ENCODE peak calls at places on chromosomes 2 and 18, in six cellular contexts. F is B cell, W is PC-3, M is brain microvascular endothelial cell, Q is A549, Y is astrocyte. B is an unnamed sample.

GRCh38 chr2:95760839-95761525 is 169.2 kb downstream of the TRIM43 start:
- DNase-seq in W (peak), F (no peak), Q (peak), Y (peak), M (peak), B (no peak)

GRCh38 chr2:24724111-24724775 is 68.9 kb downstream of the PTRHD1 start:
- DNase-seq in W (peak), Q (no peak), Y (no peak), M (no peak), F (no peak), B (no peak)

GRCh38 chr18:48534364-48534763 is 4.5 kb upstream of the CTIF start:
- DNase-seq in F (no peak), W (no peak), M (peak), Y (peak), Q (no peak), B (no peak)

GRCh38 chr2:6186332-6187100 is 494.3 kb downstream of the SOX11 start:
- DNase-seq in W (no peak), F (no peak), Q (peak), Y (peak), M (peak), B (no peak)

GRCh38 chr2:113209869-113210305 is 36.1 kb downstream of the PSD4 start:
- DNase-seq in F (no peak), W (no peak), Y (no peak), M (no peak), Q (no peak), B (no peak)

GRCh38 chr2:49225126-49225525 is 70.8 kb upstream of the FSHR start:
- DNase-seq in F (no peak), Y (peak), Q (no peak), M (no peak), W (no peak), B (no peak)

GRCh38 chr18:1906421-1906820 is 664.9 kb downstream of the METTL4 start:
- DNase-seq in M (no peak), Q (no peak), W (peak), F (no peak), Y (no peak), B (no peak)

GRCh38 chr2:11498543-11499034 is 32.6 kb upstream of the E2F6 start:
- DNase-seq in F (no peak), Y (no peak), Q (no peak), M (no peak), W (peak), B (peak)

GRCh38 chr2:53334610-53335009 is 433.0 kb upstream of the CHAC2 start:
- DNase-seq in M (no peak), F (no peak), Q (no peak), Y (no peak), W (peak), B (no peak)

GRCh38 chr2:157857881-157858280 is 18.2 kb downstream of the ACVR1 start:
- DNase-seq in F (no peak), Q (no peak), Y (no peak), W (peak), M (no peak), B (no peak)

GRCh38 chr2:18046558-18046957 is 168.1 kb downstream of the KCNS3 start:
- DNase-seq in F (no peak), W (peak), Y (peak), Q (no peak), M (peak), B (no peak)

GRCh38 chr18:9530226-9531009 is 55.1 kb downstream of the RALBP1 start:
- DNase-seq in F (no peak), W (no peak), Q (no peak), Y (no peak), M (no peak), B (no peak)

GRCh38 chr2:199955007-199955338 is 318 bp downstream of the TYW5 start:
- DNase-seq in Q (no peak), Y (peak), W (peak), M (no peak), F (no peak), B (peak)

GRCh38 chr2:9033385-9034175 is 30.1 kb upstream of the MBOAT2 start:
- DNase-seq in W (no peak), Y (peak), Q (no peak), M (no peak), F (no peak), B (no peak)

GRCh38 chr2:79994161-79994560 is 310.4 kb downstream of the LRRTM1 start:
- DNase-seq in M (no peak), F (no peak), Q (no peak), Y (no peak), W (peak), B (no peak)

GRCh38 chr18:596288-596881 is 403 bp upstream of the CLUL1 start:
- DNase-seq in F (peak), Q (no peak), M (no peak), Y (no peak), W (peak), B (peak)

GRCh38 chr2:60550151-60550983 is 3.1 kb downstream of the BCL11A start:
- DNase-seq in M (peak), Y (peak), F (peak), Q (peak), W (peak), B (peak)

GRCh38 chr2:52874706-52875105 is 892.9 kb upstream of the CHAC2 start:
- DNase-seq in Y (peak), Q (no peak), F (no peak), M (no peak), W (peak), B (no peak)

GRCh38 chr2:48270209-48270608 is 259.7 kb upstream of the STON1 start:
- DNase-seq in M (no peak), Q (no peak), Y (no peak), W (no peak), F (no peak), B (no peak)

GRCh38 chr18:63683152-63683551 is 19.6 kb upstream of the SERPINB11 start:
- DNase-seq in Y (peak), F (no peak), M (peak), Q (peak), W (peak), B (no peak)

GRCh38 chr2:24429711-24430110 is 61.3 kb upstream of the NCOA1 start:
- DNase-seq in W (no peak), M (no peak), F (no peak), Q (no peak), Y (peak), B (no peak)

GRCh38 chr2:136319651-136320050 is 201.7 kb upstream of the CXCR4 start:
- DNase-seq in Y (no peak), W (no peak), M (no peak), Q (no peak), F (no peak), B (no peak)

GRCh38 chr2:148524519-148524919 is 120.0 kb upstream of the EPC2 start:
- DNase-seq in Q (no peak), F (no peak), W (no peak), Y (no peak), M (no peak), B (no peak)

GRCh38 chr2:96369186-96369585 is 33.6 kb downstream of the NCAPH start:
- DNase-seq in W (no peak), Q (no peak), M (no peak), F (no peak), Y (no peak), B (no peak)

GRCh38 chr2:953975-954686 is 3.5 kb downstream of the SNTG2 start:
- DNase-seq in M (no peak), W (peak), Y (peak), Q (no peak), F (no peak), B (no peak)

GRCh38 chr2:233835230-233836186 is 18.8 kb downstream of the HJURP start:
- DNase-seq in M (no peak), Y (no peak), Q (no peak), W (no peak), F (no peak), B (no peak)

GRCh38 chr2:55148269-55148668 is 83.8 kb downstream of the CLHC1 start:
- DNase-seq in Y (no peak), F (no peak), M (peak), Q (no peak), W (peak), B (no peak)

GRCh38 chr2:127027715-127028114 is 79.2 kb downstream of the BIN1 start:
- DNase-seq in W (peak), Q (no peak), M (no peak), Y (no peak), F (no peak), B (no peak)

GRCh38 chr2:138504546-138505239 is 3.1 kb downstream of the SPOPL start:
- DNase-seq in F (peak), Q (no peak), M (no peak), W (no peak), Y (no peak), B (peak)

GRCh38 chr18:75070625-75071483 is 138.1 kb downstream of the PTGR3 start:
- DNase-seq in Y (peak), Q (peak), F (peak), W (peak), M (peak), B (peak)

GRCh38 chr2:108616731-108617161 is 82.5 kb downstream of the LIMS1 start:
- DNase-seq in Q (no peak), W (peak), M (no peak), Y (peak), F (no peak), B (no peak)

GRCh38 chr2:18934886-18935285 is 345.5 kb upstream of the NT5C1B start:
- DNase-seq in F (no peak), Q (no peak), Y (no peak), W (no peak), M (no peak), B (no peak)

GRCh38 chr2:160352492-160352891 is 141.1 kb downstream of the RBMS1 start:
- DNase-seq in Y (peak), F (no peak), M (no peak), Q (peak), W (peak), B (no peak)

GRCh38 chr2:160354677-160355076 is 138.9 kb downstream of the RBMS1 start:
- DNase-seq in W (no peak), Q (no peak), M (no peak), F (no peak), Y (no peak), B (no peak)

GRCh38 chr2:160351978-160352377 is 141.6 kb downstream of the RBMS1 start:
- DNase-seq in F (no peak), Y (peak), Q (peak), M (peak), W (peak), B (no peak)

GRCh38 chr2:160353813-160354212 is 139.8 kb downstream of the RBMS1 start:
- DNase-seq in F (no peak), Q (no peak), W (no peak), Y (no peak), M (no peak), B (no peak)

DNA sequence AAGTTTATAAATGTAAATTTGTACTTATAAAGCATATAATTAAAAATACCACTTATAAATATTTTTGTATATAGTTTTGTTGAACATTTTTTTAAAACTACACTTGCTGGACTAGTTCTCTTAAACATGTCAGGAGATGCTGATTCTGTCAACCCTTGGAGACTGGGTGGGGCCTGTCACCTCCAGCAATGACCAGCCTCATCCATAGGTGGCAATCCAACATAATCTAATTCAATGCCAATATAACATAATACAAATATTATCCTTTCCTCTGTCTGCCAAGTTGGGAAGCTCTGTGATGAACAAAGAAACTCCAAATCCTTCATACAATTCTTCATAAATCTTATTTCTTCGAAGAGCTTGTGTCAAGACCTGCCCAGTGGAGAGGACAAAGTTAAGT is 140.4 kb downstream of the RBMS1 start:
- DNase-seq in W (peak), M (no peak), Q (no peak), Y (no peak), F (peak), B (no peak)
- TF ChIP-seq CTCF in W (peak), M (peak), Q (peak), Y (no peak), F (peak), B (peak)

GRCh38 chr2:165909466-165909865 is 44.1 kb downstream of the TTC21B start:
- DNase-seq in Y (no peak), Q (no peak), M (no peak), F (no peak), W (peak), B (no peak)

GRCh38 chr2:165911981-165912380 is 41.6 kb downstream of the TTC21B start:
- DNase-seq in Q (no peak), Y (no peak), M (no peak), F (no peak), W (no peak), B (no peak)

GRCh38 chr2:165905854-165906253 is 47.7 kb downstream of the TTC21B start:
- DNase-seq in Y (peak), W (no peak), Q (no peak), F (no peak), M (no peak), B (no peak)

GRCh38 chr2:165913636-165914035 is 39.9 kb downstream of the TTC21B start:
- DNase-seq in W (no peak), Y (no peak), Q (no peak), F (no peak), M (no peak), B (no peak)

DNA sequence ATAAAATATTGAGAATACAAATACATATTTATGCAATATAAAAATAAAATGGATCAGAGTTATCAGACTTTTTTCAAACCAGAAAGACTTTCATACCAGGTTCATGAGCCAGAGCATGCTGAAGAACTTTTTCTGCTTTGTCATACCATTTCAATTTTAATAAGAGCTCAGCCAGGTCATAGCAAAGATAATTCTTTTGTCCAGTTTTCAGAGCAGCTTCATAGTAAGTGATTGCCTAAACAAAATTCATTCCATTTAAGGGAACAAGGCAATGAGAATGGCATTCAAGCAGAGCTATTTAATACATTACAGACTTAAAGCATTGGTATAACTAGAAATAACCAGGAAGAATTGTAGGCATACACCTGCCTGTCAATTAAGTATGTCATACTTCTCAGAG is 42.3 kb downstream of the TTC21B start:
- DNase-seq in W (no peak), F (no peak), M (peak), Y (peak), Q (no peak), B (no peak)
- TF ChIP-seq CTCF in W (no peak), F (no peak), M (no peak), Y (no peak), Q (no peak), B (no peak)

DNA sequence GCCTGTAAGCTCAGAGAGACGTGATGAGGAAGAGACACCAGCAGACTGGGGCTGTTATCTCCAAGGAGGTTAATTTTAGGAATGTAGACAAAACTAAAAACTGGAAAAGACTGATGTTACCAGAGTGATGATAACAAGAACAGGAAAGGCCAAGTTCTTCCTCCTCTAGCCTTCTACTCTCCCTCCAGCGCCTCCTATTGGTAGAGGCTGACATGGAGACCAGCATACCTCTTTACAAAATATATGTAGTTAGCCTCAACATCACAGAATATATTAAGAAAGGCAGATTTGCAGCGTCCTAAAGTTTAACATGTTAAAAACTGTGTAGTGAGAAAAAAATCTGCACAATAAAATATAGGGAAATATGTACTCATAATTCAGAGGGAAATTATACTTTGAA is 66.0 kb downstream of the TCF4 start:
- DNase-seq in Y (no peak), Q (no peak), W (peak), F (peak), M (no peak), B (peak)
- TF ChIP-seq CTCF in Y (peak), Q (no peak), W (peak), F (peak), M (peak), B (peak)

GRCh38 chr18:45012286-45012685 is 331.6 kb downstream of the SETBP1 start:
- DNase-seq in Q (no peak), M (no peak), F (no peak), W (no peak), Y (no peak), B (no peak)

GRCh38 chr18:45009766-45010165 is 329.1 kb downstream of the SETBP1 start:
- DNase-seq in Y (no peak), Q (no peak), M (no peak), W (no peak), F (no peak), B (no peak)

GRCh38 chr18:45008694-45009372 is 328.1 kb downstream of the SETBP1 start:
- DNase-seq in F (peak), M (no peak), Y (no peak), W (no peak), Q (no peak), B (no peak)

GRCh38 chr18:45019469-45019868 is 338.8 kb downstream of the SETBP1 start:
- DNase-seq in Y (no peak), Q (no peak), M (no peak), F (no peak), W (no peak), B (no peak)

GRCh38 chr18:45014047-45014501 is 333.4 kb downstream of the SETBP1 start:
- DNase-seq in F (no peak), Q (peak), M (peak), W (peak), Y (peak), B (no peak)
- TF ChIP-seq CTCF in F (no peak), Q (peak), M (peak), W (no peak), Y (peak), B (no peak)

GRCh38 chr2:218745559-218746469 is 35.2 kb downstream of the TTLL4 start:
- DNase-seq in Y (peak), Q (no peak), F (no peak), M (peak), W (peak), B (no peak)

GRCh38 chr2:218744615-218745014 is 34.0 kb downstream of the TTLL4 start:
- DNase-seq in Y (no peak), F (no peak), W (no peak), Q (no peak), M (no peak), B (peak)

GRCh38 chr2:218746960-218747359 is 35.0 kb upstream of the CYP27A1 start:
- DNase-seq in Y (no peak), F (no peak), W (no peak), M (no peak), Q (no peak), B (no peak)

GRCh38 chr2:218746470-218746795 is 35.5 kb upstream of the CYP27A1 start:
- DNase-seq in M (no peak), W (no peak), Y (no peak), Q (no peak), F (no peak), B (no peak)

GRCh38 chr2:218745160-218745558 is 34.5 kb downstream of the TTLL4 start:
- DNase-seq in F (no peak), Q (no peak), M (no peak), Y (no peak), W (no peak), B (peak)
- TF ChIP-seq CTCF in F (no peak), Q (no peak), M (no peak), Y (no peak), W (no peak), B (no peak)

GRCh38 chr2:57453929-57454328 is 592.7 kb upstream of the VRK2 start:
- DNase-seq in M (no peak), W (peak), Y (no peak), Q (no peak), F (no peak), B (no peak)
- TF ChIP-seq CTCF in M (peak), W (peak), Y (no peak), Q (no peak), F (no peak), B (no peak)

GRCh38 chr2:73258913-73259215 is 24.8 kb downstream of the CCT7 start:
- DNase-seq in Q (no peak), Y (no peak), W (no peak), M (no peak), F (no peak), B (no peak)

GRCh38 chr2:73259704-73260337 is 24.5 kb downstream of the FBXO41 start:
- DNase-seq in Q (no peak), W (no peak), M (no peak), F (no peak), Y (no peak), B (no peak)

GRCh38 chr2:73259276-73259675 is 25.0 kb downstream of the FBXO41 start:
- DNase-seq in M (no peak), Q (no peak), W (no peak), Y (no peak), F (no peak), B (no peak)

GRCh38 chr2:73262108-73262651 is 22.1 kb downstream of the FBXO41 start:
- DNase-seq in F (no peak), Y (no peak), W (no peak), M (no peak), Q (no peak), B (no peak)

GRCh38 chr2:73260338-73260984 is 23.8 kb downstream of the FBXO41 start:
- DNase-seq in F (no peak), Y (peak), W (peak), M (peak), Q (peak), B (no peak)
- TF ChIP-seq CTCF in F (no peak), Y (peak), W (peak), M (peak), Q (peak), B (peak)

GRCh38 chr2:226220511-226220910 is 579.1 kb downstream of the IRS1 start:
- DNase-seq in W (peak), F (no peak), Q (no peak), M (no peak), Y (no peak), B (no peak)

GRCh38 chr2:226217191-226217590 is 582.4 kb downstream of the IRS1 start:
- DNase-seq in F (no peak), Y (no peak), W (no peak), M (no peak), Q (no peak), B (no peak)

GRCh38 chr2:226213717-226214116 is 585.9 kb downstream of the IRS1 start:
- DNase-seq in Q (no peak), Y (peak), W (peak), M (peak), F (no peak), B (no peak)

GRCh38 chr2:226216578-226216977 is 583.0 kb downstream of the IRS1 start:
- DNase-seq in Q (no peak), W (no peak), F (no peak), M (no peak), Y (no peak), B (no peak)

DNA sequence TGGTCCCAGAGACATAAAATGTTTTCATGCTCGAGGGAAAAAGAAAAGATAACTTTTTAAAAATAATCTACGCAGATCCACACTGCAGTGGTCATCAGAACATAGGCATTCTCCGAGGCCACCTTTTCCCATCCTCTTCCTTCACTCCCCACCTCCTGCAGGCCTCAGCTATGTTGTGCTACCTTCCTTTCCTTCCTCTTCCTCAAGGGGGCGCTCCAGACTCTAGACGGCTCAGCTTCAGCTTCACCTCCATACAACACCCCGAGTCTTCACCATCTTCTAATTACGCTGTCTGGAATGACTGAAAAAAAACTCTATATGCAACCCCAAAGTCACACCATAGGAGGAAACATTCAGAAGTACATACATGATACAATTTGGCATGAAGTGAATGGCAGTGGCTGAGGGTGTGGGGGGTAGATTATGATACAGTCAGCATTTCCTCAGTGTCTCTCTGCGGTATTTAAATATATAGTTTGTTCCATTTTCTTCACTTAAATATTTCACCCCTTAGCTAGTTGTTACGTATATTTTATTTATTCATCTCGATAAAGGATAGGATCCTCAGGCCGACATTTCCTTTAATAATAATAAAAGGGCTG is 583.6 kb downstream of the IRS1 start:
- DNase-seq in M (peak), W (peak), Y (peak), Q (no peak), F (peak), B (peak)
- TF ChIP-seq CTCF in M (peak), W (peak), Y (peak), Q (peak), F (peak), B (peak)

B was measured in GM10248.